ENCODE peak calls at places on chromosomes 3 and 15, in four cellular contexts. D is IMR-90, T is WERI-Rb-1, K is neural progenitor cell. W is an unnamed sample.

GRCh38 chr15:69626095-69627066 is 173.8 kb downstream of the RPLP1 start:
- DNase-seq in K (no peak), D (no peak), T (no peak), W (no peak)

GRCh38 chr3:149367021-149367840 is 10.2 kb downstream of the TM4SF1 start:
- DNase-seq in D (peak; percentile 76), K (no peak), T (no peak), W (no peak)

GRCh38 chr3:57224856-57225255 is 2.7 kb upstream of the APPL1 start:
- DNase-seq in D (peak; percentile 6), T (no peak), K (no peak), W (no peak)

GRCh38 chr3:94862703-94863102 is 799.8 kb downstream of the NSUN3 start:
- DNase-seq in T (peak; percentile 21), D (no peak), K (peak; percentile 47), W (no peak)

GRCh38 chr3:49500408-49501257 is 30.6 kb downstream of the DAG1 start:
- DNase-seq in T (no peak), K (no peak), D (peak; percentile 99), W (peak; percentile 40)

GRCh38 chr3:98343647-98344507 is 9.8 kb upstream of the OR5K4 start:
- DNase-seq in K (peak; percentile 81), T (peak; percentile 41), D (peak; percentile 17), W (peak; percentile 58)

GRCh38 chr3:126926684-126927404 is 56.1 kb upstream of the PLXNA1 start:
- DNase-seq in T (no peak), K (no peak), D (peak; percentile 89), W (peak; percentile 45)

GRCh38 chr15:90851114-90851513 is 17.3 kb upstream of the FURIN start:
- DNase-seq in K (no peak), T (no peak), D (peak; percentile 48), W (no peak)

GRCh38 chr3:160707187-160707789 is 30.3 kb downstream of the ARL14 start:
- DNase-seq in K (peak; percentile 73), D (peak; percentile 50), T (peak; percentile 30), W (peak; percentile 33)

GRCh38 chr3:16404349-16404895 is 109.1 kb downstream of the RFTN1 start:
- DNase-seq in K (peak; percentile 20), D (no peak), T (no peak), W (no peak)

GRCh38 chr15:56467626-56468025 is 2.7 kb upstream of the MNS1 start:
- DNase-seq in T (no peak), D (no peak), K (no peak), W (no peak)

GRCh38 chr3:127156651-127157050 is 36.3 kb upstream of the PRR23E start:
- DNase-seq in K (no peak), D (no peak), T (no peak), W (no peak)

GRCh38 chr15:84819291-84819768 is 2.2 kb downstream of the ALPK3 start:
- DNase-seq in D (no peak), T (no peak), K (peak; percentile 32), W (no peak)

GRCh38 chr3:196471551-196471950 is 32.0 kb downstream of the RNF168 start:
- DNase-seq in T (no peak), D (peak; percentile 73), K (no peak), W (no peak)

GRCh38 chr15:100254694-100255093 is 87.1 kb downstream of the ADAMTS17 start:
- DNase-seq in T (no peak), K (no peak), D (no peak), W (no peak)

GRCh38 chr3:73490453-73491311 is 134.1 kb downstream of the PDZRN3 start:
- DNase-seq in D (peak; percentile 70), K (no peak), T (peak; percentile 31), W (peak; percentile 73)

GRCh38 chr3:56754753-56755365 is 46.9 kb downstream of the ARHGEF3 start:
- DNase-seq in T (no peak), D (no peak), K (no peak), W (peak; percentile 34)

GRCh38 chr3:127588675-127589577 is 1.6 kb downstream of the TPRA1 start:
- DNase-seq in D (peak; percentile 72), T (no peak), K (peak; percentile 28), W (no peak)

GRCh38 chr15:75201609-75202250 is at the start of gene C15orf39:
- DNase-seq in K (peak; percentile 88), T (peak; percentile 62), D (peak; percentile 52), W (peak; percentile 81)

GRCh38 chr3:191236635-191237034 is 37.6 kb downstream of the OSTN start:
- DNase-seq in K (no peak), T (no peak), D (peak; percentile 84), W (no peak)

DNA sequence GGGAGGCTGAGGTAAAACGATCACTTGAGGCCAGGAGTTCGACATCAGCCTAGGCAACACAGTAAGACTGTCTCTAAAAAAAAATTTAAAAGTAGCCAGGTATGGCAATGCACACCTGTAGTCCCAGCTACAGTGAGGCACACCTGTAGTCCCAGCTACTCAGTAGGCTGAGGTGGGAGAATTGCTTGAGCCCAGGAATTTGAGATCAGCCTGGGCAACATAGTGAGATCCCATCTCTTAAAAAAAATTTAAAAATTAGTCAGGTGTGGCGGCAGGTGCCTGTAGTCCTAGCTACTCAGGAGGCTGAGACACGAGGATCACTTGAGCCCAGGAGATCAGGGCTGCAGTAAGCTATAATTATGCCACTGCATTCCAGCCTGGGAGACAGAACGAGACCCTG is 6.8 kb downstream of the MESD start:
- DNase-seq in D (no peak), T (no peak), K (no peak), W (no peak)
- H3K27ac ChIP-seq in D (no peak overlapping the region), T (no peak overlapping the region), K (peak overlapping the region; percentile 20), W (no peak overlapping the region)

DNA sequence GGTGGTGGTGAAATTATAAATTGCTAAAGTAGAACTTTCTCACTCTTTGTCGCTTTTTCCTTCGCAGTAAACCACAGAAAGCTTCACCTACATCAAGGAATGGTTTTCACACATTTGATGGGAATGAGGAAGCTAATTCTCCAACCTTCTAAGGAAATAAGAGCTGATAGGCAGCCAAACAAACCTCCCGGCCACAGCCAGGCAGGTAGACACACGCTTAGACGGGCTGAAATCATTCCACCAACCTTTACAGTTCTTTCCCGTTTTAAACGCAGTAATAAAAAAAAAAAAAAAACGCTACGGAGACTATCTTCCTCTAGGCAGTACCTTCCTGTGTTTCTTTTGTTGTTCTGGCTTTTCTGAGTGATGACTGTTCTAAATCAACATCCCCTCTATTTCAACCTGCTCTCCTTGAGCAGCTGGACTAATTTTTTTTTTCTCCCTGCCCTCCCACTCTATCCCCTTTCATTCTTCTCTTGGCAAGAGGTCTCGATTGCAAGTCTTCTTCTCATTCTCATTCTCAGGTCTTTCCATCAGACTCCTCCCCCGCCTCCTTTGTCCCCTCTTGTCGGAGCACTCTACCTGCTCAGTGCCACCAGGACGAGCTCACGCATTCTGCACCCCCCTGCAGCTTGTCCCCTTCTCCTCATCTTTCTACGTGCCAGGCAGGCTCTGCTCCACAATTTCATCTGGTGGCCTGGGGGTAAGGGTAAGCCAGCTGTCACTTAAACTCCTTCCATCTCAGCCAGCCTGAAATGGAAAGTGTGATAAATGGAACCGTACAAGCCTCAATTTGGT is 391.1 kb upstream of the MDFIC2 start:
- DNase-seq in D (no peak), T (no peak), K (no peak), W (no peak)
- H3K27ac ChIP-seq in D (no peak overlapping the region), T (no peak overlapping the region), K (no peak overlapping the region), W (no peak overlapping the region)

DNA sequence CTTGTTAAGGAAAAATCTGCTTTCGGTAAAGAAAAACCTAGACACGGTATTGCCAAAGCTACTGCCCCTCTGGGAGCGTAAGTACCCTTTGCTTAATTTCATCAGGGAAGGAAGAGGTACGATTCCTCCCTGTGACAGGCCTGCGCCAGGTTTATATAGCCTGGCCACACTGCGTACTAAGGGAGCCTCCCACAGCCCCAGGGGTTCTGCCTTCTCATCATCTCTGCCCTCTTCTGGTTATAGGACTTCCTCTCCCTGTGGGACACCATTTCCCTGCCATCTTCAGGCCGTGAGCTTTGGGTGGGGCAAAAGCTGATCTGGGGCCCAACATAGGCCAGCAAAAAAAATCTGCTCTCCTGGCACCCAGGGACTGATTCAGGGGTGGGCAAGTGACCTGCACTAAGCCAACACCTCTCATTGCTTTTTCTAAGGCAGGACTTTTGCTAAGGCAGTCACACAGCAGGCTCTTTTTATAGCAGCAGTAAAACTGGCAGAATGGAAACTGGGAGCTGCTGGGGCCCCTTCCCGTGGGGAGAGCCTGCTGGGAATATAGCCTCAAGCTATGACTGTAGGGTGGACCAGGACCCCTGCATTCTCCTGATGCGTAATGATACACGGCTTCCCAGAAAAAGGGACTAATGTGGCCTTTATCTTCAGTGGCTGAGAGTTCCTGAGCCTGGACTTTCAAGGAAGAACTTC is 76.2 kb downstream of the PRICKLE2 start:
- DNase-seq in T (no peak), K (no peak), D (no peak), W (no peak)
- H3K27ac ChIP-seq in T (no peak overlapping the region), K (peak overlapping the region; percentile 79), D (peak overlapping the region; percentile 53), W (no peak overlapping the region)

GRCh38 chr3:179347108-179347382 is 464 bp upstream of the MFN1 start:
- DNase-seq in D (no peak), K (no peak), T (no peak), W (no peak)
- H3K27ac ChIP-seq in D (peak overlapping the region; percentile 89), K (no peak overlapping the region), T (peak overlapping the region; percentile 78), W (peak overlapping the region; percentile 85)

GRCh38 chr3:130816873-130817445 is 70.3 kb upstream of the PIK3R4 start:
- DNase-seq in D (no peak), T (no peak), K (peak; percentile 15), W (no peak)

GRCh38 chr3:130825762-130826297 is 68.1 kb upstream of the ATP2C1 start:
- DNase-seq in T (no peak), K (no peak), D (no peak), W (no peak)

GRCh38 chr3:130826516-130826915 is 67.4 kb upstream of the ATP2C1 start:
- DNase-seq in K (no peak), D (no peak), T (no peak), W (no peak)

GRCh38 chr3:130821821-130822220 is 72.1 kb upstream of the ATP2C1 start:
- DNase-seq in T (no peak), K (no peak), D (no peak), W (no peak)

GRCh38 chr3:130820976-130821375 is 72.9 kb upstream of the ATP2C1 start:
- DNase-seq in T (no peak), K (no peak), D (peak; percentile 28), W (peak; percentile 20)
- H3K27ac ChIP-seq in T (no peak overlapping the region), K (no peak overlapping the region), D (no peak overlapping the region), W (no peak overlapping the region)

DNA sequence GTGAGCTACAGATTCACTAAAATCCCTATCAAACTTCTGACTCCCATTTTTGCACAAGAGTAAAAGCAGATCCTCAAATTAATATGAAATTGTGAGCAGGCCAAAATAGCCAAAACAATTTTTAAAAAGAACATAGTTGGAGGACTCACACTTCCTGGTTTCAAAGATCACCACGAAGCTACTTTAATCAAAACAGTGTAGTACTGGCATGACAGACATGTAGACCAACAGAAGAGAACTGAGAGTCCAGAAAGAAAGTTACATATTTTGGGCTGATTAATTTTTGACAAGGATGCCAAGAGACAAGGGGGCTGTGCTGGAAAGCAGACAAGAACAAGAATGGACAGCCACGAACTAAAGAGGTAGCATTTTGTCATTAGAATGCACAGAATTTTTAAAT is 14.2 kb downstream of the RYK start:
- DNase-seq in D (no peak), K (no peak), T (no peak), W (no peak)
- H3K27ac ChIP-seq in D (no peak overlapping the region), K (no peak overlapping the region), T (no peak overlapping the region), W (no peak overlapping the region)

GRCh38 chr15:73696641-73697001 is 12.4 kb downstream of the CD276 start:
- DNase-seq in K (no peak), D (no peak), T (no peak), W (no peak)
- H3K27ac ChIP-seq in K (no peak overlapping the region), D (peak overlapping the region; percentile 36), T (no peak overlapping the region), W (no peak overlapping the region)